ENCODE peak calls at places on chromosomes 7 and 10, in five cellular contexts. R is AG04450; M is kidney tubule cell; G is colonic mucosa; N is stimulated activated CD8-positive, alpha-beta memory T cell treated with anti-CD3 and anti-CD28 coated beads, Interleukin-15, amount 100 ng/mL, for 24 hours. X is an unnamed sample.

GRCh38 chr10:17199351-17199804 is 2.1 kb downstream of the TRDMT1 start:
- DNase-seq in R (no peak), M (peak; percentile 25), G (no peak), N (no peak), X (no peak)

GRCh38 chr7:116392806-116393205 is 106.7 kb upstream of the CAV2 start:
- DNase-seq in R (no peak), M (no peak), G (no peak), N (no peak), X (no peak)

GRCh38 chr7:73738220-73738611 is 386 bp downstream of the ABHD11 start:
- DNase-seq in R (no peak), M (peak; percentile 64), G (peak; percentile 87), N (peak; percentile 47), X (peak; percentile 87)

GRCh38 chr7:46993396-46993795 is 588.5 kb downstream of the TNS3 start:
- DNase-seq in R (no peak), M (no peak), G (no peak), N (no peak), X (no peak)

GRCh38 chr10:114319406-114320248 is 80.6 kb downstream of the VWA2 start:
- DNase-seq in R (no peak), M (no peak), G (no peak), N (no peak), X (no peak)

GRCh38 chr7:8442814-8443304 is 9.4 kb downstream of the NXPH1 start:
- DNase-seq in R (no peak), M (peak; percentile 36), G (peak; percentile 47), N (peak; percentile 28), X (peak; percentile 61)

GRCh38 chr10:86261933-86262665 is 104.5 kb downstream of the GRID1 start:
- DNase-seq in R (no peak), M (peak; percentile 52), G (no peak), N (no peak), X (peak; percentile 11)

GRCh38 chr7:80838643-80839042 is 80.2 kb downstream of the SEMA3C start:
- DNase-seq in R (no peak), M (no peak), G (no peak), N (no peak), X (no peak)

GRCh38 chr7:153393666-153394065 is 634.1 kb downstream of the ACTR3B start:
- DNase-seq in R (no peak), M (no peak), G (no peak), N (no peak), X (no peak)

GRCh38 chr10:1406172-1406975 is 331.0 kb downstream of the ADARB2 start:
- DNase-seq in R (no peak), M (no peak), G (no peak), N (no peak), X (no peak)

GRCh38 chr10:70367195-70367796 is 15.1 kb downstream of the LRRC20 start:
- DNase-seq in R (peak; percentile 74), M (peak; percentile 33), G (no peak), N (no peak), X (no peak)

GRCh38 chr10:52818019-52818418 is 45.4 kb upstream of the MBL2 start:
- DNase-seq in R (no peak), M (peak; percentile 85), G (no peak), N (no peak), X (no peak)

GRCh38 chr7:73815436-73815835 is 15.4 kb upstream of the CLDN4 start:
- DNase-seq in R (no peak), M (no peak), G (peak; percentile 16), N (no peak), X (no peak)

GRCh38 chr7:106317971-106318370 is 33.2 kb upstream of the NAMPT start:
- DNase-seq in R (no peak), M (peak; percentile 33), G (no peak), N (no peak), X (no peak)

GRCh38 chr10:62794306-62794705 is 10.2 kb upstream of the ADO start:
- DNase-seq in R (no peak), M (peak; percentile 79), G (no peak), N (no peak), X (no peak)

GRCh38 chr7:99789441-99790070 is 5.6 kb upstream of the CYP3A4 start:
- DNase-seq in R (no peak), M (peak; percentile 73), G (no peak), N (no peak), X (no peak)

GRCh38 chr10:88791924-88792323 is 10.6 kb upstream of the LIPM start:
- DNase-seq in R (no peak), M (peak; percentile 44), G (no peak), N (no peak), X (peak; percentile 16)

X was measured in mucosa of descending colon.